ENCODE peak calls at places on chromosome 21, in seven cellular contexts. One of them, this sample, is unnamed.

GRCh38 chr21:46191257-46191685 is 7.0 kb upstream of the SPATC1L start:
- DNase-seq in H1: no peak
- DNase-seq in K562: no peak
- DNase-seq in GM23338: no peak
- DNase-seq in HepG2: no peak
- DNase-seq in SK-N-MC: no peak
- DNase-seq in GM12878: no peak
- DNase-seq in this sample: peak

GRCh38 chr21:29092102-29092959 is 18.9 kb upstream of the CCT8 start:
- DNase-seq in GM23338: no peak
- DNase-seq in HepG2: no peak
- DNase-seq in K562: no peak
- DNase-seq in SK-N-MC: no peak
- DNase-seq in H1: no peak
- DNase-seq in GM12878: no peak
- DNase-seq in this sample: peak

GRCh38 chr21:33117268-33117888 is 47.4 kb downstream of the OLIG1 start:
- DNase-seq in SK-N-MC: no peak
- DNase-seq in GM23338: no peak
- DNase-seq in K562: no peak
- DNase-seq in HepG2: no peak
- DNase-seq in GM12878: no peak
- DNase-seq in H1: no peak
- DNase-seq in this sample: no peak

GRCh38 chr21:28229811-28230210 is 762.9 kb downstream of the LTN1 start:
- DNase-seq in H1: no peak
- DNase-seq in HepG2: no peak
- DNase-seq in GM12878: no peak
- DNase-seq in GM23338: no peak
- DNase-seq in K562: no peak
- DNase-seq in SK-N-MC: no peak
- DNase-seq in this sample: peak

GRCh38 chr21:42096593-42096992 is 25.5 kb downstream of the UMODL1 start:
- DNase-seq in HepG2: no peak
- DNase-seq in GM23338: no peak
- DNase-seq in GM12878: no peak
- DNase-seq in H1: no peak
- DNase-seq in K562: no peak
- DNase-seq in SK-N-MC: no peak
- DNase-seq in this sample: no peak

GRCh38 chr21:31260790-31261189 is 83.3 kb downstream of the TIAM1 start:
- DNase-seq in GM12878: no peak
- DNase-seq in H1: no peak
- DNase-seq in HepG2: no peak
- DNase-seq in SK-N-MC: no peak
- DNase-seq in GM23338: no peak
- DNase-seq in K562: no peak
- DNase-seq in this sample: no peak

GRCh38 chr21:27761623-27762022 is 794.7 kb upstream of the ADAMTS5 start:
- DNase-seq in H1: no peak
- DNase-seq in SK-N-MC: no peak
- DNase-seq in GM12878: no peak
- DNase-seq in GM23338: no peak
- DNase-seq in K562: no peak
- DNase-seq in HepG2: no peak
- DNase-seq in this sample: no peak

GRCh38 chr21:25583370-25584133 is 23.7 kb downstream of the MRPL39 start:
- DNase-seq in GM12878: no peak
- DNase-seq in H1: no peak
- DNase-seq in K562: no peak
- DNase-seq in SK-N-MC: no peak
- DNase-seq in HepG2: no peak
- DNase-seq in GM23338: no peak
- DNase-seq in this sample: no peak

GRCh38 chr21:44628707-44629391 is 2.0 kb downstream of the KRTAP10-9 start:
- DNase-seq in H1: no peak
- DNase-seq in SK-N-MC: no peak
- DNase-seq in GM23338: no peak
- DNase-seq in GM12878: no peak
- DNase-seq in K562: no peak
- DNase-seq in HepG2: no peak
- DNase-seq in this sample: no peak

GRCh38 chr21:44626673-44627143 is at the start of gene KRTAP10-9:
- DNase-seq in GM12878: no peak
- DNase-seq in HepG2: no peak
- DNase-seq in GM23338: no peak
- DNase-seq in K562: no peak
- DNase-seq in H1: no peak
- DNase-seq in SK-N-MC: no peak
- DNase-seq in this sample: no peak

GRCh38 chr21:44623575-44623974 is 3.3 kb upstream of the KRTAP10-9 start:
- DNase-seq in H1: no peak
- DNase-seq in GM12878: no peak
- DNase-seq in HepG2: no peak
- DNase-seq in GM23338: no peak
- DNase-seq in SK-N-MC: no peak
- DNase-seq in K562: no peak
- DNase-seq in this sample: no peak

GRCh38 chr21:44625756-44626155 is 1.1 kb upstream of the KRTAP10-9 start:
- DNase-seq in GM23338: no peak
- DNase-seq in K562: no peak
- DNase-seq in H1: no peak
- DNase-seq in GM12878: no peak
- DNase-seq in HepG2: no peak
- DNase-seq in SK-N-MC: no peak
- DNase-seq in this sample: no peak

DNA sequence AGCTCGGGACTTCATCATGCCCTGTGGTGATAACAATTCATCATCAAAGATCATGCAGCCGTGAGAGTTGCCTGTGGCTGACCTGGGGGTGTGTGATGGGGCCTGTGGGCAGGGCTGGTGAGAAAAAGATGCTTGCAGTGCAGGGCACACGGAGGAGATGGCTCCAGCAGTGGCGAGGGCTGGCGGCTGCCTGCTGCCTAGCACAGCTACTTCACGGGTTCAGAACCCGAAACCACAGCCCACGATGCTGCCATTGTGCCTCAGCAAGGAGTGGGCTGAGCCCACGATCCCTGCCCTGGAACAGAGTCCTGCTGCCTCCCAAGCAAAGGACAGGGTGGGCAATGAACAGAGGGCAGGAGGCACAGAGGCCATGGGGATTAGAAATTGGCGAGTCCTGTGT is 631 bp upstream of the KRTAP10-9 start:
- DNase-seq in GM23338: no peak
- DNase-seq in GM12878: no peak
- DNase-seq in K562: no peak
- DNase-seq in SK-N-MC: no peak
- DNase-seq in H1: no peak
- DNase-seq in HepG2: no peak
- DNase-seq in this sample: no peak
- TF ChIP-seq EZH2 in GM23338: no peak
- TF ChIP-seq EZH2 in GM12878: no peak
- TF ChIP-seq EZH2 in K562: no peak
- TF ChIP-seq EZH2 in SK-N-MC: no peak
- TF ChIP-seq EZH2 in H1: no peak
- TF ChIP-seq EZH2 in HepG2: no peak
- TF ChIP-seq EZH2 in this sample: no peak

GRCh38 chr21:43866233-43866632 is 1.2 kb downstream of the AGPAT3 start:
- DNase-seq in H1: no peak
- DNase-seq in SK-N-MC: peak
- DNase-seq in K562: peak
- DNase-seq in GM12878: no peak
- DNase-seq in HepG2: no peak
- DNase-seq in GM23338: peak
- DNase-seq in this sample: no peak

GRCh38 chr21:43866659-43867331 is 1.8 kb downstream of the AGPAT3 start:
- DNase-seq in SK-N-MC: no peak
- DNase-seq in HepG2: peak
- DNase-seq in H1: no peak
- DNase-seq in K562: peak
- DNase-seq in GM12878: peak
- DNase-seq in GM23338: no peak
- DNase-seq in this sample: peak

GRCh38 chr21:43864806-43865470 is at the start of gene AGPAT3:
- DNase-seq in GM12878: no peak
- DNase-seq in GM23338: peak
- DNase-seq in H1: no peak
- DNase-seq in SK-N-MC: no peak
- DNase-seq in HepG2: no peak
- DNase-seq in K562: peak
- DNase-seq in this sample: no peak

GRCh38 chr21:43865471-43866181 is 603 bp downstream of the AGPAT3 start:
- DNase-seq in GM12878: no peak
- DNase-seq in HepG2: no peak
- DNase-seq in GM23338: peak
- DNase-seq in H1: no peak
- DNase-seq in K562: peak
- DNase-seq in SK-N-MC: no peak
- DNase-seq in this sample: no peak

DNA sequence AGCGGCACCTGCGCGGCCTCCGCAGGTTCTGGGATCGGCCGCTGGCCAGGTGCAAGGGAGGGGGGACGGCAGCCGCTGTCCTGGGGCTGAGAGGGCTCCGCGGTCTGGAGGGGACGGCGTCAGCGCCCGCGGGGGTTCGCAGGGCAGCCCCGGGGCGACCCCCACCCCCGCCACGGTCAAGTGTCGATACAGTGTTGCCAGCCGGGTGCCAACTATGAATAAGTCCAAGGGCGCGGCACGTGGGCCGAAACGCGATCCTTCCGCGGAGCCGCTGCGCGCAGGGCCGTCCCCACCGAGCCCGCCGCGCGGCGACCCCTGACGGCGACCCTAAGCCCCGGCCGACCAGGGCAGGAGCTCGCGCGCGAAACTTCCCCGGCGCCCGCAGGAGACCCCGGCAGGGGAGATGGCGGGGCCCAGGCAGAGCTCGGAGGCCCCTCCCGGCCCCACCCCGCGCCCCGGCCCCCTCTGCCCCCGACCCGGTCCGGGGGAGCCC is 664 bp upstream of the AGPAT3 start:
- DNase-seq in H1: no peak
- DNase-seq in HepG2: no peak
- DNase-seq in SK-N-MC: no peak
- DNase-seq in GM23338: peak
- DNase-seq in GM12878: no peak
- DNase-seq in K562: peak
- DNase-seq in this sample: peak
- TF ChIP-seq POLR2AphosphoS5 in H1: no peak
- TF ChIP-seq POLR2AphosphoS5 in HepG2: no peak
- TF ChIP-seq POLR2AphosphoS5 in SK-N-MC: no peak
- TF ChIP-seq POLR2AphosphoS5 in GM23338: peak
- TF ChIP-seq POLR2AphosphoS5 in GM12878: no peak
- TF ChIP-seq POLR2AphosphoS5 in K562: no peak
- TF ChIP-seq POLR2AphosphoS5 in this sample: peak

DNA sequence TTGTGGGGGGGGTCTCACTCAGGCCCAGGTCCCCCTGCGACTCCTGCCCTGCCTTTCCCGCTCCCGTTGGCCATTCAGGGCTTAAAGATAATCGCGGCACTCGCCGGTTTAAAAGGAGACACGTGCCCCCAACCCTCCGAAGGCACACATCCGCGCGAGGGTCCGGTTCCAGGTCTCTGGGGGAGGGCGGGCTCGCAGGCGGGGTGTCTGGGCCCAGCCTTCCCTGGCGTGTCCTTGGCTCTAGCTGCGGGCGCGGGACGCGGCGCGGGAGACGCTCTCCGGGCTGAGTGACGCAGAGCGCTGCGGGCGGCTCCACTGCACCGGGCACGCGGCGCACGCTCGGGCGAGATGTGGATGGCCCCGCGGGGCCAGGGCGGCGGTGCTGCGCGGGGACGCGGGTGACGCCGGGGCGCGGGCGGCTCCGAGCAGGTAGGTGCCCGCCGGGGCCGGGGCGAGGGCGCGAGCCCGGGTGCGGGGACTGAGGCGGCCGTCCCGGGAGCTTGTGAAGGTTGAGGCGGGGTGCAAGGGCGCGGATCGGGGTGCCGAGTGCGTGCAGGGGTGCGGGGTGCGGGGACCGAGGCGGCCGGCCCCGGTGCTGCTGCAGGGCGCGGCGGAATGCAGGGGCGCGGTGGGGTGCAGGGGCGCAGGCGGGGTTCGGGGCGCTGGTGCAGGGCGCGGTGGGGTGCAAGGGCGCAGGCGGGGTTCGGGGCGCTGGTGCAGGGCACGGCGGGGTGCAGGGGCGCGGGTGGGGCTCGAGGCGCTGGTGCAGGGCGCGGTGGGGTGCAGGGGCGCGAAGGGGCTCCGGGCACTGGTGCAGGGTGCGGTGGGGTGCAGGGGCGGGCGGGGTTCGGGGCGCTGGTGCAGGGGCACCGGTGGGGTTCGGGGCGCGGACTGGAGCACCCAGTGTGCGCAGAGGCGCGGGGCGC is 3.3 kb upstream of the TRPM2 start:
- DNase-seq in GM23338: peak
- DNase-seq in H1: no peak
- DNase-seq in K562: no peak
- DNase-seq in SK-N-MC: no peak
- DNase-seq in GM12878: no peak
- DNase-seq in HepG2: no peak
- DNase-seq in this sample: no peak
- TF ChIP-seq EZH2 in GM23338: peak
- TF ChIP-seq EZH2 in H1: no peak
- TF ChIP-seq EZH2 in K562: no peak
- TF ChIP-seq EZH2 in SK-N-MC: no peak
- TF ChIP-seq EZH2 in GM12878: no peak
- TF ChIP-seq EZH2 in HepG2: no peak
- TF ChIP-seq EZH2 in this sample: no peak

GRCh38 chr21:45027241-45028196 is 46.9 kb upstream of the ADARB1 start:
- DNase-seq in HepG2: no peak
- DNase-seq in H1: no peak
- DNase-seq in SK-N-MC: no peak
- DNase-seq in GM23338: no peak
- DNase-seq in K562: no peak
- DNase-seq in GM12878: no peak
- DNase-seq in this sample: no peak

GRCh38 chr21:45029968-45030636 is 44.3 kb upstream of the ADARB1 start:
- DNase-seq in GM23338: peak
- DNase-seq in H1: peak
- DNase-seq in GM12878: no peak
- DNase-seq in HepG2: no peak
- DNase-seq in SK-N-MC: no peak
- DNase-seq in K562: no peak
- DNase-seq in this sample: no peak

GRCh38 chr21:45031231-45032191 is 42.9 kb upstream of the ADARB1 start:
- DNase-seq in K562: no peak
- DNase-seq in SK-N-MC: no peak
- DNase-seq in HepG2: no peak
- DNase-seq in H1: no peak
- DNase-seq in GM12878: no peak
- DNase-seq in GM23338: no peak
- DNase-seq in this sample: no peak

GRCh38 chr21:45030637-45031218 is 43.7 kb upstream of the ADARB1 start:
- DNase-seq in GM12878: no peak
- DNase-seq in SK-N-MC: no peak
- DNase-seq in GM23338: no peak
- DNase-seq in K562: no peak
- DNase-seq in HepG2: no peak
- DNase-seq in H1: no peak
- DNase-seq in this sample: no peak

DNA sequence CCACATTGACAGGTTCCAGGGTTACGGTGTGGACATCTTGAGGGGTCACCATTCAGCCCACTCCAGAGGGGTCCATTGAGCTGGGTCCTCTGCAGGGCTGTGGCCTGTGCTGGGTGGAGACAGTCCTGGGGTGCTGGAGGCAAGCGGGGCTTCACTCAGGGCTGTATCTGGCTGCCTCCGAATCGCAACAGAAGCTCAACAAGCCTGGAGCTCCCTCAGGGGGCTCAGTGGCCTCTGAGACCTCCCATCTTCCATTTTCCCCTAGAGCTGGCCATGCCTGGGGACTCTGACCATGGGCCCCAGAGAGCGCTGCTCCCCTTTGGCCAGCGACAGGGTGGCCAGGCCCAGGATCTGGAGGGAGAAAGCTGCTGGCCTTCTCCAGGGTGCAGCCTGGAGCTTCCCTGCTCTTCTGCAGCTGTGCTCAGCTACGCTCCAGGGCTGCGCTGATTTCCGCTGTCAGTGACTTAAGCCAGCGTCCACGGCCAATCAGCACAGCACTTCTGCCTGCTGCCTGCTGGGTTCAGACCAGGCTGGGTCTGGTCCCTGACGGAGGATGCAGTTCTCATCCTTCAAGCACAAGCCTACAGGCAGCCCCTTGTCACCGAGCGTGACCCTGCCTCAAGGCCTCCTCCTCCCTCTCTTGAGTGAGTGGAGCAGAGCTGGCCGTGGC is 44.9 kb upstream of the ADARB1 start:
- DNase-seq in H1: no peak
- DNase-seq in HepG2: peak
- DNase-seq in GM23338: peak
- DNase-seq in SK-N-MC: no peak
- DNase-seq in K562: peak
- DNase-seq in GM12878: no peak
- DNase-seq in this sample: no peak
- TF ChIP-seq POLR2AphosphoS5 in H1: no peak
- TF ChIP-seq POLR2AphosphoS5 in HepG2: no peak
- TF ChIP-seq POLR2AphosphoS5 in GM23338: no peak
- TF ChIP-seq POLR2AphosphoS5 in SK-N-MC: no peak
- TF ChIP-seq POLR2AphosphoS5 in K562: no peak
- TF ChIP-seq POLR2AphosphoS5 in GM12878: no peak
- TF ChIP-seq POLR2AphosphoS5 in this sample: no peak